ENCODE peak calls at places on chromosome 2, in ten cellular contexts. Q, M, A, C, S, N, K, G, B and E are unnamed samples. For H3K9me3 and H3K36me3, the result is how much of the 10 kb centered on the place peaks cover.

GRCh38 chr2:217517402-217517801 is 485.4 kb downstream of the TNS1 start:
- DNase-seq in C (no peak), A (no peak), M (no peak), B (no peak), N (no peak), G (no peak), Q (no peak), K (no peak), S (no peak), E (no peak)

GRCh38 chr2:195667974-195668373 is 10.9 kb downstream of the SLC39A10 start:
- DNase-seq in S (no peak), Q (no peak), B (no peak), C (no peak), K (no peak), M (no peak), A (no peak), G (no peak), N (no peak), E (peak)

GRCh38 chr2:39665811-39666488 is at the start of gene TMEM178A:
- DNase-seq in N (no peak), K (no peak), S (no peak), A (no peak), G (no peak), B (no peak), M (peak), Q (no peak), C (no peak), E (no peak)

GRCh38 chr2:158204741-158205165 is 103.1 kb downstream of the UPP2 start:
- DNase-seq in M (no peak), S (no peak), K (no peak), Q (no peak), G (no peak), B (no peak), N (no peak), A (no peak), C (no peak), E (no peak)

GRCh38 chr2:96815326-96816126 is 542 bp upstream of the CNNM3 start:
- DNase-seq in S (peak), K (no peak), M (peak), A (no peak), G (no peak), C (peak), B (no peak), N (no peak), Q (peak), E (peak)

GRCh38 chr2:173457366-173457765 is 102.7 kb downstream of the CDCA7 start:
- DNase-seq in C (no peak), M (no peak), K (no peak), N (no peak), B (no peak), Q (no peak), A (no peak), G (no peak), S (no peak), E (no peak)

GRCh38 chr2:204560902-204561301 is 15.6 kb downstream of the PARD3B start:
- DNase-seq in Q (no peak), N (no peak), M (no peak), K (no peak), G (no peak), S (no peak), B (no peak), C (no peak), A (no peak), E (no peak)

GRCh38 chr2:152176113-152176714 is 651 bp upstream of the STAM2 start:
- DNase-seq in C (peak), N (no peak), S (no peak), B (no peak), M (no peak), A (no peak), Q (no peak), K (no peak), G (no peak), E (no peak)

GRCh38 chr2:95023222-95023597 is 2.3 kb upstream of the MAL start:
- DNase-seq in C (peak), K (no peak), A (peak), G (peak), S (no peak), B (peak), Q (peak), M (no peak), N (no peak), E (no peak)

GRCh38 chr2:109226128-109226527 is 97.1 kb downstream of the SH3RF3 start:
- DNase-seq in B (no peak), Q (no peak), N (no peak), K (no peak), S (no peak), M (no peak), C (no peak), A (no peak), G (no peak), E (no peak)

GRCh38 chr2:10237392-10238321 is 65.0 kb upstream of the HPCAL1 start:
- DNase-seq in G (no peak), A (no peak), K (no peak), S (no peak), N (peak), Q (no peak), M (peak), C (no peak), B (no peak), E (no peak)

GRCh38 chr2:113236367-113237159 is 42.2 kb downstream of the PAX8 start:
- DNase-seq in M (no peak), K (no peak), N (no peak), A (no peak), C (no peak), Q (no peak), G (no peak), B (no peak), S (no peak), E (no peak)

GRCh38 chr2:45009928-45010705 is 865 bp upstream of the SIX2 start:
- DNase-seq in K (no peak), A (no peak), S (peak), N (peak), B (no peak), G (no peak), M (no peak), Q (no peak), C (no peak), E (no peak)

GRCh38 chr2:44708646-44709000 is 232.9 kb upstream of the SIX3 start:
- DNase-seq in N (no peak), A (no peak), G (no peak), B (no peak), M (no peak), S (no peak), K (no peak), Q (no peak), C (peak), E (no peak)

GRCh38 chr2:144377929-144378328 is 142.0 kb downstream of the ZEB2 start:
- DNase-seq in M (no peak), A (no peak), G (no peak), N (no peak), Q (no peak), C (no peak), K (no peak), S (no peak), B (no peak), E (no peak)

GRCh38 chr2:128435576-128436497 is 117.2 kb upstream of the HS6ST1 start:
- DNase-seq in S (no peak), A (no peak), B (no peak), M (peak), N (no peak), C (no peak), G (no peak), K (no peak), Q (peak), E (no peak)

GRCh38 chr2:162365392-162365791 is 21.5 kb downstream of the GCA start:
- DNase-seq in M (no peak), G (no peak), S (no peak), C (no peak), A (no peak), K (no peak), B (no peak), Q (no peak), N (no peak), E (no peak)

GRCh38 chr2:16334366-16334765 is 331.3 kb downstream of the CYRIA start:
- DNase-seq in A (no peak), G (no peak), S (no peak), Q (no peak), K (no peak), M (no peak), B (no peak), N (no peak), C (no peak), E (no peak)
- H3K9me3 ChIP-seq in A (under half), G (under half), S (under half), Q (under half), K (under half), M (under half), B (under half), N (under half), C (under half), E (under half)

DNA sequence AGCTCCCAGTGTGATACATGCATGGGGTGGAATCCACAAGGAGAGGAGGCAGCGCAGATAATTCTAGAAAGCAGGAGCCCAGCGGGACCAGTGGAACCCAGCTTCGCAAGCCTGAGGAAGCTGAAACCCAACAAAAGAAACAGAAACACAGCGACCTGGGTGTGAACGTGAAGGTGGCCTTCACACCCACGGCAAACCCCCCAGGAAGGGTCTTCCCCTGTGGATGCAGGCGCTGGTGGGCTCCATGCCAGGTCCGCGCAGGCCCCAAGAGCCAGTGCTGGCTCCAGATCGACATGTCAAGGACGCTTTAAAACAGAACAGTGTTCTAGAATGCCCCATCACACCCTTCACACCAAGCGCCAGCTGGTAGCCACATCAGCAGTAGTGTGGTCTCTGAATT is 22.1 kb downstream of the KIF1A start:
- DNase-seq in S (no peak), C (no peak), B (no peak), N (peak), K (no peak), M (peak), A (no peak), Q (no peak), G (no peak), E (no peak)
- H3K36me3 ChIP-seq in S (under half), C (under half), B (under half), N (under half), K (under half), M (under half), A (under half), Q (under half), G (under half), E (under half)

DNA sequence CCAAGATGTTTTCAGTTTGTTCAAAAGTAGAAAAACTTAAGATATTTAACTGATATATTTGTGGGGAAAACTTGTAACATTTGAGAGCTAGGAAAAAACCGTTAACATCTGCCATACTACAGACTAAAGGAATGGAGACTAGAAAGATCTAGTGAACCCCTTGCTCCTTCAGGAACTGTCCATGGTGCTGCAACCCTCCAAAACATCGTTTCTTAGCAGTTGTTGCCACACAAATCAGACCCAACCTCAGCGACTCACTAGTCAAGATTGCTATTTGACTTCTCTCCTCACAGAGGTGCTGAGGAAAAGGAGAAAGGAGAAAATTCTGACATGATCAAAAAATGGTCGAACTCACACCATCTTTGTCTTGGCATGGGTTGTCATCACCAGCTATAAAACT is 393.8 kb upstream of the LYPD1 start:
- DNase-seq in Q (no peak), C (peak), N (no peak), M (no peak), B (no peak), K (no peak), G (no peak), S (no peak), A (no peak), E (no peak)
- H3K9me3 ChIP-seq in Q (under half), C (under half), N (under half), M (under half), B (under half), K (under half), G (under half), S (under half), A (under half), E (under half)

GRCh38 chr2:33529771-33530481 is 53.5 kb downstream of the RASGRP3 start:
- DNase-seq in B (no peak), C (no peak), A (no peak), M (no peak), S (no peak), Q (no peak), K (no peak), G (no peak), N (no peak), E (no peak)
- H3K36me3 ChIP-seq in B (under half), C (under half), A (under half), M (under half), S (under half), Q (under half), K (under half), G (under half), N (under half), E (under half)

DNA sequence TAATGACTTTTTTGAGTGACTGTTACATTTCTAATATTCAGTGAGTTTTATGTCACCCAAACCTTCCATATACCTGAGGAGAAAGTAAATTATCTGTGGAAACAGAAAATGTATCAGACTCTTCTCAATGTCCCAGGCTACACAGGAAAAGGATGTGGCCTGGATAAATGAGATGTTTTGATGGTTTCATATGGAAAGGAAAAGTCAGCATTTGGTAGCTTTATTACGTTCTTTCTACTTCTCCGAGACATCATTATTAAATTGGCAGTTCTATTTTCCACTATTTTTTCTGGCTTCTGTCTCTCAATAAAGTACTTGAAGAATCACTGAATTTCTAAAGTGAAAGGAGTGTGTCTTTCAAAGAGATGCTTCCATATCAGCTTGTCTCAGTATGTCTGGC is 847.0 kb upstream of the CRIM1 start:
- DNase-seq in S (no peak), B (no peak), Q (no peak), A (no peak), C (no peak), G (no peak), N (no peak), M (no peak), K (no peak), E (no peak)
- H3K9me3 ChIP-seq in S (under half), B (under half), Q (under half), A (under half), C (under half), G (under half), N (under half), M (under half), K (under half), E (under half)

DNA sequence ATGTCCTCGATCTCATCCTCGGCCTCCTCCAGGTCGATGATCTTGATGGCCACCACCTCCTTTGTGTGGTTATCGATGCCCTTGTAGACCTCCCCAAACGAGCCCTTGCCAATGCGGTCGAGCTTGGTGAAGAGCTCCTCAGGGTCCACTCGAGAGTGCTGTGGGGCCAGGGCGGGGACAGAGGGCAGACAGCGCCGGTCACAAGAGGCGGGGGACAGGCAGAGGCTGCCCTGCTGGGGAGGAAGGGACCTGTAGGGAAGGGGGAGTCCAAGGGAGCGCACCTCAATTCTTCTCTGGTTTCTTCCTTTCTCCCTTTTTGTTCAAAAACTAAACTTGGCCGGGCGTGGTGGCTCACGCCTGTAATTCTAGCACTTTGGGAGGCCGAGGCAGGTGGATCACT is 6.8 kb downstream of the STK25 start:
- DNase-seq in G (no peak), Q (no peak), N (no peak), K (no peak), M (peak), S (no peak), B (no peak), C (no peak), A (no peak), E (no peak)
- H3K36me3 ChIP-seq in G (under half), Q (under half), N (half or more), K (under half), M (half or more), S (under half), B (half or more), C (under half), A (under half), E (under half)

GRCh38 chr2:15688924-15689568 is 97.4 kb downstream of the DDX1 start:
- DNase-seq in G (no peak), K (no peak), C (no peak), M (no peak), N (no peak), Q (no peak), S (no peak), B (no peak), A (no peak), E (no peak)
- H3K9me3 ChIP-seq in G (under half), K (under half), C (under half), M (under half), N (under half), Q (under half), S (under half), B (under half), A (under half), E (under half)

DNA sequence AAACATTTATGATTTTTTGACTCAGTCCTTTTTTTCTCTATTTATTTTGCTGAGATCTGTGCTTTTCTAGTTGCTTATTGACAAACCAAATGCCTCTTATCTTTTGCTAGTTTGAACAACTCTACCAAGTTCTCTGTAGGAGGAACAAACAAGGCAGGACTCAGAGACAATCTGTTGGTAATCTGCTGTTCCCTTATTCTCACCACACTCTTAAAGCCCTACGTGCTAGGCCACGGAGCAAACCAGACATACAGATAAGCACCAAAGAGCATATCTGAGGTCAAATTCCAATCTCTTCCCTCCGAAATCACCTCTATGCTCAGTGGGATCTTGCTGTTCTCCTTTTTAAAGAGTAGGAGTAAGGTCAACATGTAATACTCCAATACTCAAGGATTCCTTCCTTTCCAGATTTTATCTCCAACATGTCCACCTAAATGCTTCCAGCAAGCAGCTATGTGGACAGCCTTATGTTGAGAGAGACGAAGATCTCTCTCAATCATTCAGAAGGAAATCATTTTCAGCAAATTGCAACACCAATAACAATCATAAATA is 18.4 kb downstream of the FN1 start:
- DNase-seq in S (no peak), C (no peak), B (no peak), Q (no peak), A (no peak), M (no peak), N (no peak), K (no peak), G (no peak), E (no peak)
- H3K36me3 ChIP-seq in S (under half), C (under half), B (under half), Q (under half), A (under half), M (under half), N (half or more), K (under half), G (under half), E (under half)